ENCODE peak calls at places on chromosomes 7 and 10, in ten cellular contexts. R is B cell; U is GM12865; M is fibroblast of the conjunctiva; L is stimulated activated CD4-positive, alpha-beta T cell treated with anti-CD3 and anti-CD28 coated beads, Interleukin-2, amount 100 ng/mL, for 24 hours; S is fibroblast of lung; F is erythroblast; N is hypothalamus; V is GM23248; G is ecto neural progenitor cell. K is an unnamed sample.

GRCh38 chr7:48140001-48140681 is 31.1 kb upstream of the ABCA13 start:
- DNase-seq in F (no peak), N (no peak), G (no peak), U (no peak), S (no peak), M (no peak), R (no peak), V (peak), L (no peak), K (no peak)

GRCh38 chr10:48533951-48534720 is 70.7 kb downstream of the ARHGAP22 start:
- DNase-seq in U (no peak), R (no peak), L (no peak), V (peak), S (no peak), N (no peak), M (no peak), G (peak), F (no peak), K (no peak)

GRCh38 chr7:116782177-116782711 is 80.1 kb upstream of the CAPZA2 start:
- DNase-seq in U (no peak), N (no peak), L (no peak), R (no peak), M (no peak), F (no peak), G (peak), S (peak), V (peak), K (no peak)

GRCh38 chr7:79610301-79610700 is 156.8 kb upstream of the MAGI2 start:
- DNase-seq in U (no peak), N (no peak), V (peak), S (no peak), L (no peak), G (no peak), R (no peak), M (no peak), F (no peak), K (no peak)

GRCh38 chr7:253491-254336 is 36.3 kb upstream of the FOXL3 start:
- DNase-seq in G (no peak), N (no peak), L (no peak), S (no peak), V (no peak), R (no peak), U (no peak), F (no peak), M (no peak), K (no peak)

GRCh38 chr7:119270045-119270464 is 1002.9 kb upstream of the KCND2 start:
- DNase-seq in V (peak), S (peak), L (peak), M (peak), N (peak), U (peak), R (no peak), G (peak), F (peak), K (peak)

GRCh38 chr7:112001089-112001826 is 204.9 kb downstream of the DOCK4 start:
- DNase-seq in M (peak), F (no peak), R (no peak), L (no peak), G (no peak), N (no peak), U (no peak), V (peak), S (peak), K (no peak)

GRCh38 chr7:4797858-4798705 is 22.7 kb downstream of the AP5Z1 start:
- DNase-seq in M (no peak), N (peak), L (peak), U (peak), R (peak), F (peak), S (peak), G (peak), V (peak), K (peak)

GRCh38 chr10:3036155-3036554 is 31.2 kb upstream of the PFKP start:
- DNase-seq in G (no peak), V (no peak), U (peak), N (no peak), M (no peak), S (no peak), L (no peak), F (no peak), R (peak), K (no peak)

GRCh38 chr7:13879994-13880686 is 109.3 kb downstream of the ETV1 start:
- DNase-seq in N (no peak), V (peak), G (no peak), R (no peak), S (peak), M (no peak), U (no peak), F (no peak), L (no peak), K (no peak)

GRCh38 chr10:7986851-7987250 is 67.6 kb upstream of the GATA3 start:
- DNase-seq in S (peak), V (no peak), F (no peak), M (peak), G (no peak), R (no peak), U (no peak), N (no peak), L (no peak), K (no peak)

GRCh38 chr7:22894585-22894984 is 71.9 kb upstream of the TOMM7 start:
- DNase-seq in R (no peak), L (no peak), G (no peak), F (no peak), N (no peak), U (no peak), M (no peak), V (no peak), S (no peak), K (no peak)

GRCh38 chr7:101419831-101420230 is 57.2 kb downstream of the COL26A1 start:
- DNase-seq in N (no peak), F (no peak), G (no peak), S (no peak), M (no peak), V (no peak), L (no peak), R (no peak), U (no peak), K (no peak)

GRCh38 chr10:46272863-46273415 is 13.9 kb upstream of the ANTXRL start:
- DNase-seq in G (no peak), N (no peak), S (no peak), M (no peak), L (no peak), V (no peak), F (no peak), R (peak), U (no peak), K (no peak)

GRCh38 chr10:8800426-8800825 is 745.9 kb downstream of the GATA3 start:
- DNase-seq in M (no peak), G (no peak), U (no peak), S (no peak), N (no peak), L (no peak), F (no peak), V (no peak), R (no peak), K (no peak)

GRCh38 chr7:1844336-1844955 is 174.4 kb downstream of the ELFN1 start:
- DNase-seq in L (no peak), F (no peak), N (no peak), G (no peak), V (no peak), R (no peak), U (no peak), M (no peak), S (no peak), K (no peak)

GRCh38 chr7:125661006-125661405 is 731.4 kb upstream of the POT1 start:
- DNase-seq in U (no peak), F (no peak), G (no peak), M (no peak), V (no peak), N (no peak), L (no peak), S (no peak), R (no peak), K (no peak)

GRCh38 chr10:111076682-111077661 is at the start of gene ADRA2A:
- DNase-seq in V (peak), R (no peak), U (no peak), L (peak), N (peak), S (peak), F (peak), G (peak), M (no peak), K (peak)

GRCh38 chr10:74873803-74874452 is 47.5 kb downstream of the KAT6B start:
- DNase-seq in M (no peak), U (no peak), N (no peak), L (no peak), S (peak), R (no peak), V (no peak), G (no peak), F (no peak), K (no peak)

GRCh38 chr7:84100866-84101265 is 93.7 kb downstream of the SEMA3A start:
- DNase-seq in S (peak), G (no peak), R (no peak), F (no peak), M (no peak), U (no peak), L (no peak), V (peak), N (no peak), K (no peak)

GRCh38 chr7:139702313-139702731 is 75.5 kb downstream of the HIPK2 start:
- DNase-seq in V (no peak), R (no peak), F (no peak), M (no peak), S (no peak), U (no peak), G (no peak), N (peak), L (no peak), K (no peak)

GRCh38 chr7:155374276-155375252 is 76.9 kb downstream of the INSIG1 start:
- DNase-seq in L (no peak), R (no peak), S (no peak), U (no peak), G (no peak), V (no peak), M (no peak), N (no peak), F (no peak), K (no peak)

GRCh38 chr10:53052765-53053164 is 280.2 kb upstream of the MBL2 start:
- DNase-seq in F (no peak), N (no peak), S (no peak), G (no peak), V (no peak), R (no peak), U (no peak), M (no peak), L (no peak), K (no peak)

GRCh38 chr7:19463581-19463980 is 245.3 kb downstream of the POLR1F start:
- DNase-seq in F (no peak), V (peak), G (no peak), M (no peak), U (no peak), R (no peak), S (no peak), L (no peak), N (no peak), K (no peak)

GRCh38 chr7:28686418-28686800 is 271.7 kb downstream of the TRIL start:
- DNase-seq in M (peak), V (peak), G (no peak), U (no peak), F (peak), S (peak), N (peak), L (no peak), R (no peak), K (peak)

GRCh38 chr10:79176052-79176501 is 107.3 kb downstream of the ZMIZ1 start:
- DNase-seq in F (no peak), S (no peak), R (no peak), L (no peak), V (peak), N (no peak), G (no peak), U (no peak), M (no peak), K (no peak)

GRCh38 chr7:106421181-106421762 is 136.5 kb upstream of the NAMPT start:
- DNase-seq in U (no peak), N (peak), L (no peak), M (peak), G (no peak), V (peak), S (peak), R (no peak), F (no peak), K (no peak)

GRCh38 chr10:132280646-132281074 is 27.1 kb downstream of the STK32C start:
- DNase-seq in F (no peak), M (no peak), R (no peak), S (no peak), V (no peak), L (no peak), G (no peak), N (no peak), U (no peak), K (no peak)

GRCh38 chr7:1700536-1701333 is 30.7 kb downstream of the ELFN1 start:
- DNase-seq in U (no peak), R (peak), L (no peak), F (no peak), N (no peak), V (no peak), S (no peak), M (no peak), G (peak), K (no peak)

GRCh38 chr10:110212119-110213006 is 5.0 kb downstream of the MXI1 start:
- DNase-seq in S (no peak), G (no peak), L (peak), R (peak), N (no peak), M (no peak), V (peak), U (peak), F (peak), K (no peak)

GRCh38 chr10:56823849-56824248 is 462.8 kb upstream of the ZWINT start:
- DNase-seq in M (no peak), L (no peak), V (peak), N (no peak), S (no peak), R (no peak), G (no peak), F (no peak), U (peak), K (no peak)

GRCh38 chr7:2129376-2130375 is 103.1 kb downstream of the MAD1L1 start:
- DNase-seq in L (no peak), U (no peak), G (no peak), N (no peak), R (no peak), S (no peak), M (no peak), V (no peak), F (no peak), K (no peak)

GRCh38 chr10:44463511-44464121 is 78.7 kb upstream of the CXCL12 start:
- DNase-seq in G (no peak), R (no peak), N (no peak), V (peak), S (no peak), U (no peak), L (no peak), M (no peak), F (no peak), K (no peak)

GRCh38 chr10:21134645-21135395 is 237.7 kb upstream of the NEBL start:
- DNase-seq in F (no peak), G (no peak), V (peak), U (no peak), S (peak), N (no peak), L (no peak), M (peak), R (no peak), K (no peak)